ENCODE peak calls at places on chromosomes 4 and X, in nine cellular contexts. K, C, O, Y, T, M, W, U and V are unnamed samples.
A peak's percentile ranks its signal among the peaks of the same experiment; 100 is the strongest.

GRCh38 chr4:123976285-123976684 is 579.7 kb downstream of the SPRY1 start:
- DNase-seq in K (no peak), O (peak; percentile 87), U (no peak), W (no peak), T (peak; percentile 32), C (peak; percentile 56), M (no peak), Y (peak; percentile 74), V (peak; percentile 50)

GRCh38 chr4:173418636-173419035 is 19.7 kb upstream of the SCRG1 start:
- DNase-seq in Y (no peak), O (no peak), K (no peak), T (no peak), W (no peak), U (no peak), C (no peak), M (no peak), V (no peak)

GRCh38 chr4:151100517-151100916 is 1.1 kb downstream of the RPS3A start:
- DNase-seq in O (peak; percentile 30), M (no peak), W (no peak), T (no peak), K (no peak), U (no peak), C (no peak), Y (no peak), V (no peak)

GRCh38 chr4:8303485-8304281 is 34.1 kb downstream of the HTRA3 start:
- DNase-seq in T (no peak), K (peak; percentile 27), C (peak; percentile 95), W (peak; percentile 28), O (no peak), M (no peak), Y (peak; percentile 74), U (no peak), V (no peak)

GRCh38 chrX:50180073-50180940 is 20.5 kb downstream of the AKAP4 start:
- DNase-seq in K (no peak), T (peak; percentile 38), Y (no peak), M (no peak), W (no peak), C (no peak), U (no peak), O (peak; percentile 63), V (no peak)

GRCh38 chr4:69829678-69830077 is 30.3 kb downstream of the SULT1E1 start:
- DNase-seq in W (no peak), M (no peak), O (no peak), Y (no peak), T (no peak), K (no peak), U (no peak), C (no peak), V (no peak)

GRCh38 chrX:74251006-74251930 is 52.7 kb upstream of the ZCCHC13 start:
- DNase-seq in M (no peak), C (peak; percentile 72), T (no peak), W (no peak), Y (peak; percentile 56), U (peak; percentile 18), O (no peak), K (no peak), V (no peak)

GRCh38 chr4:142530724-142531123 is 315.4 kb downstream of the INPP4B start:
- DNase-seq in T (peak; percentile 4), C (no peak), Y (no peak), M (no peak), W (no peak), U (no peak), O (no peak), K (no peak), V (no peak)

GRCh38 chr4:6257243-6258025 is 12.2 kb upstream of the WFS1 start:
- DNase-seq in K (no peak), T (peak; percentile 40), M (no peak), Y (peak; percentile 16), W (no peak), O (no peak), U (peak; percentile 29), C (no peak), V (no peak)

GRCh38 chr4:151887151-151887815 is 126.5 kb upstream of the GATB start:
- DNase-seq in U (no peak), K (no peak), O (no peak), M (no peak), Y (peak; percentile 25), W (no peak), T (no peak), C (no peak), V (no peak)

GRCh38 chrX:26376037-26376708 is 160.2 kb downstream of the MAGEB5 start:
- DNase-seq in O (no peak), U (no peak), M (no peak), T (peak; percentile 14), K (no peak), Y (no peak), C (no peak), W (no peak), V (no peak)

GRCh38 chr4:153166971-153167501 is 37.2 kb upstream of the TRIM2 start:
- DNase-seq in Y (peak; percentile 73), O (no peak), M (no peak), T (no peak), K (no peak), U (peak; percentile 5), C (peak; percentile 80), W (no peak), V (no peak)

GRCh38 chr4:71553605-71554004 is 214.8 kb downstream of the SLC4A4 start:
- DNase-seq in K (no peak), T (peak; percentile 56), M (no peak), C (peak; percentile 56), U (peak; percentile 1), W (no peak), Y (peak; percentile 41), O (peak; percentile 8), V (no peak)

GRCh38 chr4:24657768-24658617 is 73.6 kb upstream of the DHX15 start:
- DNase-seq in K (no peak), M (peak; percentile 4), W (peak; percentile 41), U (peak; percentile 75), T (peak; percentile 74), O (peak; percentile 65), C (peak; percentile 86), Y (peak; percentile 97), V (no peak)

GRCh38 chr4:138728566-138728965 is 287.0 kb upstream of the NOCT start:
- DNase-seq in U (no peak), T (no peak), K (no peak), W (no peak), M (no peak), O (no peak), Y (no peak), C (no peak), V (no peak)

GRCh38 chrX:69222103-69223090 is 57.1 kb upstream of the PJA1 start:
- DNase-seq in M (no peak), O (peak; percentile 63), K (peak; percentile 77), Y (peak; percentile 43), W (peak; percentile 58), T (peak; percentile 86), C (peak; percentile 77), U (peak; percentile 79), V (peak; percentile 79)

GRCh38 chr4:71456841-71457240 is 118.0 kb downstream of the SLC4A4 start:
- DNase-seq in T (no peak), K (no peak), M (no peak), W (no peak), U (no peak), Y (peak; percentile 73), C (peak; percentile 69), O (no peak), V (no peak)

GRCh38 chrX:153627675-153628111 is 19.3 kb upstream of the DUSP9 start:
- DNase-seq in U (no peak), W (peak; percentile 11), M (no peak), T (no peak), C (no peak), K (peak; percentile 10), Y (no peak), O (no peak), V (no peak)

GRCh38 chrX:50106051-50106450 is 94.8 kb downstream of the AKAP4 start:
- DNase-seq in K (no peak), T (no peak), M (no peak), W (no peak), O (no peak), Y (no peak), U (no peak), C (no peak), V (no peak)

GRCh38 chr4:111798840-111799239 is 346.4 kb upstream of the FAM241A start:
- DNase-seq in M (no peak), T (peak; percentile 72), C (no peak), K (no peak), U (no peak), W (no peak), O (no peak), Y (no peak), V (no peak)
- TF ChIP-seq CTCF in M (no peak), T (peak; percentile 66), C (no peak), K (no peak), U (no peak), W (no peak), O (peak; percentile 47), Y (no peak), V (peak; percentile 15)

GRCh38 chrX:136115124-136115908 is 32.0 kb upstream of the FHL1 start:
- DNase-seq in C (peak; percentile 49), T (no peak), K (peak; percentile 28), O (no peak), U (no peak), W (no peak), Y (peak; percentile 29), M (no peak), V (no peak)
- TF ChIP-seq CTCF in C (no peak), T (no peak), K (no peak), O (no peak), U (no peak), W (no peak), Y (no peak), M (no peak), V (no peak)

DNA sequence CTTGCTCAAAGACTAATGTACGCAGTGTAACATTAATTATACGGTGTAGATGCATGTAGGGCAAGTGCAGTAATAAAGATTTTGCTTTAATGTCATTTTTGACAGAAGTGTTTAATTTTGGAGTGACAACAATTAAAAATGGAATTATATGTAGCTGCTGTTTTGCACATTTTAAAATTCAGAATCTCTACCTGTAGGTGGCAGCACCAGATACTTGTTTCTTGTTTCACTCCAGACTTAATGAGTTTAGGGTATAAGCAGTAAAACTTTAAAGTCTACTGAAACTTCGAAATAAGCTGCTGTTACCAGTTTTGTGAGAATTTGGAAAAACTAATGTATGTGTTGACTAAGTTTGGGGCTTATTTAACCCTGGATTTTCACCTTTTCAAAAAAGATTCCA is 144.9 kb downstream of the POLA1 start:
- DNase-seq in K (no peak), Y (peak; percentile 23), C (peak; percentile 56), T (peak; percentile 32), M (no peak), W (no peak), U (peak; percentile 12), O (peak; percentile 35), V (no peak)
- TF ChIP-seq CTCF in K (peak; percentile 19), Y (no peak), C (peak; percentile 28), T (peak; percentile 48), M (no peak), W (peak; percentile 44), U (no peak), O (peak; percentile 79), V (peak; percentile 53)

DNA sequence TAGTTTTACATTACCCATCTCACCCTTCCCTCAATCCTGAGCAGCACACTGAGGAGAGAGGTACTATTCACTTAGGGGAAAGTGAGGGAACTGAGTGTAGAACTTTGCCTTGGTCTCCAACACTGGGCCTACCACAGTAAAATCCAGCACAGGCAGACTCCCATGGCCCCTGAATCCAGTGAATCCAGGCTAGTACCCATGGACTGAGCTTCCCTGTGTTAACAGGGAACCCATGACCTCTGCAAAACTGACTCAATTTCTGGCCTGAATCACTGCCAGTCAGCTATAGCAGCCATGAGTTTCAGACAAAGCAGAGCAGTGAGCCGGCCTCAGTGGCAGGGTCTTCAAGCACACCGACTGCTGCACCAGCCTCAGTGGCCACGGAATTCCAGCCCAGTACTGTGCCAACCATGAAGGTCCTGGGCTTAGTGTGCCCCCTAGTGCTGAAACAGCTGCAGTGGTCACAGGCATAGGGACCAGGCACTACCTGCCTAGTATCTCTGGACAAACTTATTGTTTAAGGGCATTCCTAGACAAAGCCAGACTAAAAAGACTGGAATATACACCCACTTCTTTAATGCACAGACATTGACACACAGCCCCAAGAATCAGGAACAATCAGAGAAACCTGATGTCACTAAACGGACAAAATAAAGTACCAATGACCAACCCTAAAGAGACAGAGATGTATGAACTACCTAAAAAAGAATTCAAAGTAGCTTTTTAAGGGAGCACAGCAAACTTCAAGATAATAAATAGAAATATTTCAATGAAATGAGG is 127.4 kb upstream of the RPL34 start:
- DNase-seq in K (no peak), W (no peak), T (peak; percentile 82), M (no peak), Y (peak; percentile 14), C (no peak), U (peak; percentile 43), O (peak; percentile 39), V (peak; percentile 25)
- TF ChIP-seq CTCF in K (no peak), W (no peak), T (peak; percentile 99), M (no peak), Y (peak; percentile 53), C (peak; percentile 21), U (peak; percentile 38), O (peak; percentile 73), V (peak; percentile 27)